ENCODE peak calls at places on chromosomes 5 and 9, in eight cellular contexts. B is NCI-H1105; V is mesenchymal stem cell; E is GM13977; Z is lung; D is Panc1; L is mesendoderm; N is stimulated activated CD8-positive, alpha-beta memory T cell treated with anti-CD3 and anti-CD28 coated beads, Interleukin-15, amount 100 ng/mL, for 4 hours. K is an unnamed sample.

GRCh38 chr5:94968507-94969095 is 316.3 kb downstream of the MCTP1 start:
- DNase-seq in B (peak; percentile 16), V (peak; percentile 70), E (peak; percentile 33), Z (no peak), D (peak; percentile 33), L (peak; percentile 81), N (no peak), K (peak; percentile 69)

GRCh38 chr9:7266911-7267555 is 509.3 kb downstream of the KDM4C start:
- DNase-seq in B (peak; percentile 68), V (no peak), E (no peak), Z (no peak), D (no peak), L (no peak), N (no peak), K (no peak)

GRCh38 chr5:163106098-163106497 is 331.3 kb upstream of the CCNG1 start:
- DNase-seq in B (no peak), V (no peak), E (no peak), Z (no peak), D (no peak), L (no peak), N (no peak), K (no peak)

GRCh38 chr5:130546216-130546615 is 618.8 kb downstream of the HINT1 start:
- DNase-seq in B (no peak), V (no peak), E (no peak), Z (no peak), D (no peak), L (no peak), N (no peak), K (no peak)

GRCh38 chr5:76954383-76954763 is 1.5 kb downstream of the CRHBP start:
- DNase-seq in B (no peak), V (no peak), E (no peak), Z (no peak), D (no peak), L (peak; percentile 28), N (no peak), K (no peak)

GRCh38 chr9:12934515-12935301 is 159.9 kb downstream of the LURAP1L start:
- DNase-seq in B (no peak), V (peak; percentile 18), E (no peak), Z (no peak), D (no peak), L (no peak), N (no peak), K (peak; percentile 12)

GRCh38 chr5:94808497-94808896 is 190.0 kb downstream of the SLF1 start:
- DNase-seq in B (no peak), V (no peak), E (no peak), Z (no peak), D (no peak), L (no peak), N (no peak), K (no peak)

GRCh38 chr9:91900057-91900816 is 49.8 kb downstream of the ROR2 start:
- DNase-seq in B (no peak), V (peak; percentile 36), E (no peak), Z (no peak), D (no peak), L (peak; percentile 89), N (no peak), K (no peak)

GRCh38 chr9:69364510-69365150 is 39.6 kb downstream of the ENTREP1 start:
- DNase-seq in B (no peak), V (no peak), E (no peak), Z (no peak), D (no peak), L (no peak), N (no peak), K (no peak)

GRCh38 chr5:157137691-157138090 is 5.0 kb downstream of the MED7 start:
- DNase-seq in B (no peak), V (no peak), E (no peak), Z (no peak), D (no peak), L (no peak), N (no peak), K (peak; percentile 6)

GRCh38 chr9:89428901-89429890 is 68.7 kb downstream of the SEMA4D start:
- DNase-seq in B (no peak), V (no peak), E (no peak), Z (no peak), D (no peak), L (peak; percentile 95), N (peak; percentile 35), K (no peak)

GRCh38 chr5:31911291-31912265 is 262.5 kb downstream of the GOLPH3 start:
- DNase-seq in B (no peak), V (no peak), E (no peak), Z (no peak), D (no peak), L (no peak), N (no peak), K (no peak)

K was measured in AG10803.